ENCODE peak calls at places on chromosome 10, in seven cellular contexts. One of them, this sample, is unnamed.

GRCh38 chr10:129849853-129850252 is 114.2 kb downstream of the EBF3 start:
- DNase-seq in neuronal stem cell: no peak
- DNase-seq in colonic mucosa: no peak
- DNase-seq in upper lobe of right lung: no peak
- DNase-seq in cardiac muscle cell: no peak
- DNase-seq in fibroblast of lung: no peak
- DNase-seq in PC-9: no peak
- DNase-seq in this sample: no peak

GRCh38 chr10:62972103-62972502 is 155.9 kb upstream of the EGR2 start:
- DNase-seq in cardiac muscle cell: peak; percentile 48
- DNase-seq in upper lobe of right lung: no peak
- DNase-seq in colonic mucosa: no peak
- DNase-seq in fibroblast of lung: peak; percentile 33
- DNase-seq in neuronal stem cell: no peak
- DNase-seq in PC-9: no peak
- DNase-seq in this sample: no peak

GRCh38 chr10:30765611-30766010 is 136.1 kb upstream of the LYZL2 start:
- DNase-seq in colonic mucosa: no peak
- DNase-seq in upper lobe of right lung: no peak
- DNase-seq in fibroblast of lung: no peak
- DNase-seq in PC-9: no peak
- DNase-seq in neuronal stem cell: no peak
- DNase-seq in cardiac muscle cell: no peak
- DNase-seq in this sample: no peak

GRCh38 chr10:44326474-44327030 is 58.3 kb downstream of the CXCL12 start:
- DNase-seq in cardiac muscle cell: peak; percentile 10
- DNase-seq in colonic mucosa: no peak
- DNase-seq in fibroblast of lung: no peak
- DNase-seq in PC-9: no peak
- DNase-seq in upper lobe of right lung: no peak
- DNase-seq in neuronal stem cell: no peak
- DNase-seq in this sample: no peak

GRCh38 chr10:42980553-42981357 is 96.1 kb upstream of the RET start:
- DNase-seq in cardiac muscle cell: no peak
- DNase-seq in PC-9: no peak
- DNase-seq in fibroblast of lung: no peak
- DNase-seq in colonic mucosa: no peak
- DNase-seq in neuronal stem cell: no peak
- DNase-seq in upper lobe of right lung: no peak
- DNase-seq in this sample: no peak

GRCh38 chr10:84076047-84076388 is 63.3 kb upstream of the GHITM start:
- DNase-seq in cardiac muscle cell: peak; percentile 91
- DNase-seq in PC-9: no peak
- DNase-seq in upper lobe of right lung: no peak
- DNase-seq in neuronal stem cell: no peak
- DNase-seq in colonic mucosa: no peak
- DNase-seq in fibroblast of lung: peak; percentile 26
- DNase-seq in this sample: no peak

GRCh38 chr10:86960863-86961434 is 2.5 kb downstream of the SNCG start:
- DNase-seq in cardiac muscle cell: no peak
- DNase-seq in neuronal stem cell: no peak
- DNase-seq in fibroblast of lung: no peak
- DNase-seq in colonic mucosa: no peak
- DNase-seq in upper lobe of right lung: no peak
- DNase-seq in PC-9: no peak
- DNase-seq in this sample: no peak

GRCh38 chr10:122441961-122442360 is 12.5 kb upstream of the ARMS2 start:
- DNase-seq in cardiac muscle cell: peak; percentile 49
- DNase-seq in fibroblast of lung: no peak
- DNase-seq in PC-9: peak; percentile 37
- DNase-seq in upper lobe of right lung: no peak
- DNase-seq in neuronal stem cell: no peak
- DNase-seq in colonic mucosa: no peak
- DNase-seq in this sample: no peak

GRCh38 chr10:13354783-13355182 is 6.7 kb upstream of the SEPHS1 start:
- DNase-seq in PC-9: no peak
- DNase-seq in cardiac muscle cell: no peak
- DNase-seq in upper lobe of right lung: no peak
- DNase-seq in colonic mucosa: no peak
- DNase-seq in fibroblast of lung: no peak
- DNase-seq in neuronal stem cell: no peak
- DNase-seq in this sample: no peak

GRCh38 chr10:102072867-102073527 is 7.8 kb downstream of the HPS6 start:
- DNase-seq in neuronal stem cell: peak; percentile 75
- DNase-seq in PC-9: no peak
- DNase-seq in upper lobe of right lung: peak; percentile 82
- DNase-seq in fibroblast of lung: peak; percentile 79
- DNase-seq in cardiac muscle cell: peak; percentile 86
- DNase-seq in colonic mucosa: peak; percentile 88
- DNase-seq in this sample: peak; percentile 76

GRCh38 chr10:58350023-58350422 is 15.2 kb downstream of the UBE2D1 start:
- DNase-seq in colonic mucosa: no peak
- DNase-seq in neuronal stem cell: no peak
- DNase-seq in PC-9: no peak
- DNase-seq in fibroblast of lung: no peak
- DNase-seq in cardiac muscle cell: no peak
- DNase-seq in upper lobe of right lung: no peak
- DNase-seq in this sample: no peak

GRCh38 chr10:58350619-58351323 is 16.0 kb downstream of the UBE2D1 start:
- DNase-seq in upper lobe of right lung: no peak
- DNase-seq in PC-9: no peak
- DNase-seq in neuronal stem cell: no peak
- DNase-seq in fibroblast of lung: no peak
- DNase-seq in cardiac muscle cell: peak; percentile 31
- DNase-seq in colonic mucosa: no peak
- DNase-seq in this sample: no peak

GRCh38 chr10:58348571-58349033 is 13.8 kb downstream of the UBE2D1 start:
- DNase-seq in upper lobe of right lung: no peak
- DNase-seq in neuronal stem cell: peak; percentile 9
- DNase-seq in colonic mucosa: no peak
- DNase-seq in PC-9: no peak
- DNase-seq in cardiac muscle cell: no peak
- DNase-seq in fibroblast of lung: no peak
- DNase-seq in this sample: no peak

GRCh38 chr10:58352956-58353610 is 18.3 kb downstream of the UBE2D1 start:
- DNase-seq in neuronal stem cell: no peak
- DNase-seq in colonic mucosa: no peak
- DNase-seq in PC-9: no peak
- DNase-seq in cardiac muscle cell: no peak
- DNase-seq in fibroblast of lung: no peak
- DNase-seq in upper lobe of right lung: no peak
- DNase-seq in this sample: no peak

DNA sequence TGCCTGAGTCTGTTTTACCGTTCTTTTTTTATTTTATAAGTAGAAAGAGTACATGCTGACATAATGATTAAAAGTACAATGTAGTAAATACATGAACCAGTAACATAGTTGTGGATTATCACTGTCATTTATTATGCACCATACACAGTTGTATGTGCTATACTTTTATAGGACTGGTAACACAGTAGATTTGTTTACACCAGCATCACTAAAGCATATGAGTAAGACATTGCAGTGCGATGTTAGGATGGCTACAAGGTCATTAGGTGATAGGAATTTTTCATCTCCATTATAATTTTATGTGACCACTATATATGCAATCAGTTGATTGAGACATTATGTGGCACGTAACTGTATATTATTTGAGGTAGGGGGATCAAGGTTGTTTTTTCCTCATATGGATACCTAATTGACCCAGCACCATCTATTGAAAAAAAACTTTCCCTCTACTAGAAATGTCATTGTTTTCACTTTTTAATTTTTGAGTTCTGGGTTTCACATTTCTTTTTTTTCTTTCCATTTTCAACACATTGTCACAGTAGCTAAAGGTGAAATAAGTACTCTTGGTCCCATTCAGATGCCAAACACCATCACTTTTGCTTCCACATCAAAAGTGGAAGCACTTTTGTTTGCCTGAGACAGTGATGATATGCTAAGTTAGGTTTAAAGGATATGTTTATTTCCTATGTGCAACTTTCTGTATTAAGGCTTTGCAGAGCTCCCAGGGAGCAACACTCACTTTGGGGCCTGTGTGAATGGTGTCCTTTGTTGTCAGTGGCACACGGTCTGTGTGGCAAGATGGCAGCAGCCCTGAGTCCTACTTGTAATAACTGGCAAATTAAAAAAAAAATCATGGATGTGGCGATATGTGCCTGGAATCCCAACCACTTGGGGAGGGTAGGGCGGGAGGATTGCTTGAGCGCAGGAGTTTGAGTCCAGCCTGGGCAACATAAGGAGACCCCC is 17.1 kb downstream of the UBE2D1 start:
- DNase-seq in fibroblast of lung: no peak
- DNase-seq in cardiac muscle cell: no peak
- DNase-seq in PC-9: no peak
- DNase-seq in neuronal stem cell: no peak
- DNase-seq in upper lobe of right lung: no peak
- DNase-seq in colonic mucosa: no peak
- DNase-seq in this sample: no peak
- H3K27me3 ChIP-seq in fibroblast of lung: no peaks in the 10 kb centered on the region
- H3K27me3 ChIP-seq in cardiac muscle cell: no peaks in the 10 kb centered on the region
- H3K27me3 ChIP-seq in PC-9: no peaks in the 10 kb centered on the region
- H3K27me3 ChIP-seq in neuronal stem cell: no peaks in the 10 kb centered on the region
- H3K27me3 ChIP-seq in upper lobe of right lung: no peaks in the 10 kb centered on the region
- H3K27me3 ChIP-seq in colonic mucosa: no peaks in the 10 kb centered on the region
- H3K27me3 ChIP-seq in this sample: no peaks in the 10 kb centered on the region

DNA sequence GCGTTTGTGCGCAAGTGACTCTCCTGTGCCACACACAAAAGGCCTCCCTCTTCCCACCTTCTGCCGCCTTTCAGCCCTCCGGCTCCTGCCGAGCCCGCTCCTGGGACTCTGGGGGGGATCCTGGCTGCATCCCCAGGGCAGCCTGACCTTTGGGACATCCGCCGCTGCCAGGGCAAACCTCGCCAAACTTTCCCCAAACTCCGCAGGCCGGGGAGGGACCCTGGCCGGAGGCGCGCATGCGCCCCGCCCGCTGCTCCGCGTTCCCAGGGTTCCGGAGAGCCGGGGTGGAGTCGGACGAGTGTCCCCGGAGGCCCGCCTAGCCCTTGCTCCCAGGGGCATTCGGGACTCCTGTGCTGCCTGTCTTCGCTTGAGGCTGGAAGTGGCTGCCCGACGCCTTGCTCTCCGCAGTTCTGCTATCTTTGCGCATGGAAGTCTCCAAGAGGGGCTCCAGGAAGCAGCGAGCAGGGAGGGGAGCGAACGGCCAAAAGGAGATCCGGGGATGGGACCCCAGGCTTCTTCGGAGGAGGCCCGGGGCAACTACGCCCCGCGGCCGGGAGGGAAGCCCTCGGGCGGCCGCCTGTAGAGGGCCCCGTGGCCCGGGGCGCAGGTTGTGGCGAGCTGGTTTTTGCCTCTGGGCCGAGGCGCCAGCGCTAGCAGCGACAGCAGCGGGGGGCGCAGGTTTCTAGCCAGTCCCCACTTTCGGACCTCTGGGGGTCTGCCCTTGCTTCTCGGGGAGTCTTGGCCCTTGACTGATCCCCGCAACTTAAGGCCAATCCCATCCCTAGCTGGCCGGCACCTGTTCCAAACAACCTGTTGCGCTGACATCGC is 7.0 kb downstream of the PTF1A start:
- DNase-seq in upper lobe of right lung: no peak
- DNase-seq in PC-9: no peak
- DNase-seq in colonic mucosa: no peak
- DNase-seq in cardiac muscle cell: no peak
- DNase-seq in neuronal stem cell: no peak
- DNase-seq in fibroblast of lung: no peak
- DNase-seq in this sample: no peak
- H3K27me3 ChIP-seq in upper lobe of right lung: peaks cover 82% of the 10 kb centered on the region
- H3K27me3 ChIP-seq in PC-9: peaks cover 20% of the 10 kb centered on the region
- H3K27me3 ChIP-seq in colonic mucosa: peaks cover 54% of the 10 kb centered on the region
- H3K27me3 ChIP-seq in cardiac muscle cell: peaks cover 100% of the 10 kb centered on the region
- H3K27me3 ChIP-seq in neuronal stem cell: peaks cover 100% of the 10 kb centered on the region
- H3K27me3 ChIP-seq in fibroblast of lung: peaks cover 28% of the 10 kb centered on the region
- H3K27me3 ChIP-seq in this sample: peaks cover 90% of the 10 kb centered on the region

GRCh38 chr10:124741922-124742417 is 2.2 kb downstream of the FAM53B start:
- DNase-seq in upper lobe of right lung: no peak
- DNase-seq in fibroblast of lung: no peak
- DNase-seq in cardiac muscle cell: no peak
- DNase-seq in PC-9: no peak
- DNase-seq in colonic mucosa: no peak
- DNase-seq in neuronal stem cell: no peak
- DNase-seq in this sample: no peak

GRCh38 chr10:124744047-124744687 is at the start of gene FAM53B:
- DNase-seq in fibroblast of lung: peak; percentile 78
- DNase-seq in neuronal stem cell: peak; percentile 74
- DNase-seq in PC-9: no peak
- DNase-seq in cardiac muscle cell: peak; percentile 89
- DNase-seq in upper lobe of right lung: peak; percentile 93
- DNase-seq in colonic mucosa: peak; percentile 84
- DNase-seq in this sample: peak; percentile 79

GRCh38 chr10:124741281-124741921 is 2.8 kb downstream of the FAM53B start:
- DNase-seq in PC-9: peak; percentile 42
- DNase-seq in upper lobe of right lung: peak; percentile 83
- DNase-seq in cardiac muscle cell: peak; percentile 85
- DNase-seq in neuronal stem cell: peak; percentile 79
- DNase-seq in colonic mucosa: peak; percentile 95
- DNase-seq in fibroblast of lung: peak; percentile 80
- DNase-seq in this sample: peak; percentile 74

GRCh38 chr10:124743188-124744046 is 761 bp downstream of the FAM53B start:
- DNase-seq in colonic mucosa: peak; percentile 48
- DNase-seq in cardiac muscle cell: peak; percentile 44
- DNase-seq in fibroblast of lung: peak; percentile 36
- DNase-seq in upper lobe of right lung: peak; percentile 82
- DNase-seq in neuronal stem cell: peak; percentile 35
- DNase-seq in PC-9: peak; percentile 46
- DNase-seq in this sample: no peak

GRCh38 chr10:124742418-124743187 is 1.6 kb downstream of the FAM53B start:
- DNase-seq in neuronal stem cell: no peak
- DNase-seq in fibroblast of lung: peak; percentile 33
- DNase-seq in upper lobe of right lung: no peak
- DNase-seq in PC-9: no peak
- DNase-seq in cardiac muscle cell: peak; percentile 58
- DNase-seq in colonic mucosa: peak; percentile 61
- DNase-seq in this sample: no peak
- H3K27me3 ChIP-seq in neuronal stem cell: no peaks in the 10 kb centered on the region
- H3K27me3 ChIP-seq in fibroblast of lung: no peaks in the 10 kb centered on the region
- H3K27me3 ChIP-seq in upper lobe of right lung: no peaks in the 10 kb centered on the region
- H3K27me3 ChIP-seq in PC-9: no peaks in the 10 kb centered on the region
- H3K27me3 ChIP-seq in cardiac muscle cell: no peaks in the 10 kb centered on the region
- H3K27me3 ChIP-seq in colonic mucosa: no peaks in the 10 kb centered on the region
- H3K27me3 ChIP-seq in this sample: no peaks in the 10 kb centered on the region

GRCh38 chr10:104393387-104393786 is 39.8 kb downstream of the CFAP58 start:
- DNase-seq in PC-9: no peak
- DNase-seq in fibroblast of lung: no peak
- DNase-seq in upper lobe of right lung: no peak
- DNase-seq in colonic mucosa: no peak
- DNase-seq in cardiac muscle cell: no peak
- DNase-seq in neuronal stem cell: no peak
- DNase-seq in this sample: no peak

GRCh38 chr10:104387130-104387888 is 33.7 kb downstream of the CFAP58 start:
- DNase-seq in fibroblast of lung: no peak
- DNase-seq in neuronal stem cell: no peak
- DNase-seq in colonic mucosa: no peak
- DNase-seq in cardiac muscle cell: no peak
- DNase-seq in upper lobe of right lung: no peak
- DNase-seq in PC-9: no peak
- DNase-seq in this sample: no peak

GRCh38 chr10:104391150-104391968 is 37.7 kb downstream of the CFAP58 start:
- DNase-seq in upper lobe of right lung: no peak
- DNase-seq in colonic mucosa: no peak
- DNase-seq in cardiac muscle cell: peak; percentile 4
- DNase-seq in fibroblast of lung: peak; percentile 2
- DNase-seq in neuronal stem cell: no peak
- DNase-seq in PC-9: no peak
- DNase-seq in this sample: no peak

GRCh38 chr10:104388830-104389229 is 35.2 kb downstream of the CFAP58 start:
- DNase-seq in PC-9: no peak
- DNase-seq in fibroblast of lung: no peak
- DNase-seq in upper lobe of right lung: no peak
- DNase-seq in colonic mucosa: no peak
- DNase-seq in neuronal stem cell: no peak
- DNase-seq in cardiac muscle cell: no peak
- DNase-seq in this sample: no peak

GRCh38 chr10:104391969-104392296 is 38.3 kb downstream of the CFAP58 start:
- DNase-seq in fibroblast of lung: no peak
- DNase-seq in neuronal stem cell: no peak
- DNase-seq in colonic mucosa: no peak
- DNase-seq in PC-9: no peak
- DNase-seq in upper lobe of right lung: no peak
- DNase-seq in cardiac muscle cell: no peak
- DNase-seq in this sample: no peak
- H3K27me3 ChIP-seq in fibroblast of lung: no peaks in the 10 kb centered on the region
- H3K27me3 ChIP-seq in neuronal stem cell: no peaks in the 10 kb centered on the region
- H3K27me3 ChIP-seq in colonic mucosa: no peaks in the 10 kb centered on the region
- H3K27me3 ChIP-seq in PC-9: no peaks in the 10 kb centered on the region
- H3K27me3 ChIP-seq in upper lobe of right lung: peaks cover 6% of the 10 kb centered on the region
- H3K27me3 ChIP-seq in cardiac muscle cell: no peaks in the 10 kb centered on the region
- H3K27me3 ChIP-seq in this sample: peaks cover 15% of the 10 kb centered on the region